ENCODE peak calls at places on chromosomes 12 and 14, in four cellular contexts. One of them, this sample, is unnamed.
A peak's percentile ranks its signal among the peaks of the same experiment; 100 is the strongest.

GRCh38 chr12:52020539-52021336 is 14.0 kb downstream of the TAMALIN start:
- DNase-seq in lower lobe of right lung: no peak
- DNase-seq in body of pancreas: peak; percentile 52
- DNase-seq in pancreas: peak; percentile 54
- DNase-seq in this sample: peak; percentile 87

GRCh38 chr12:104288635-104289258 is 14.8 kb upstream of the EID3 start:
- DNase-seq in lower lobe of right lung: peak; percentile 86
- DNase-seq in pancreas: peak; percentile 84
- DNase-seq in body of pancreas: peak; percentile 81
- DNase-seq in this sample: peak; percentile 91

GRCh38 chr12:1523046-1523445 is 71.3 kb downstream of the FBXL14 start:
- DNase-seq in lower lobe of right lung: no peak
- DNase-seq in pancreas: no peak
- DNase-seq in body of pancreas: no peak
- DNase-seq in this sample: no peak

GRCh38 chr12:27604431-27604830 is 80.4 kb downstream of the PPFIBP1 start:
- DNase-seq in lower lobe of right lung: no peak
- DNase-seq in pancreas: no peak
- DNase-seq in body of pancreas: no peak
- DNase-seq in this sample: no peak

GRCh38 chr14:45085004-45085403 is 1.1 kb downstream of the PRPF39 start:
- DNase-seq in lower lobe of right lung: no peak
- DNase-seq in pancreas: no peak
- DNase-seq in body of pancreas: no peak
- DNase-seq in this sample: no peak

GRCh38 chr14:102495482-102496330 is 13.9 kb downstream of the ANKRD9 start:
- DNase-seq in body of pancreas: no peak
- DNase-seq in lower lobe of right lung: no peak
- DNase-seq in pancreas: no peak
- DNase-seq in this sample: no peak

GRCh38 chr12:165862-166368 is 48.0 kb downstream of the SLC6A12 start:
- DNase-seq in body of pancreas: no peak
- DNase-seq in pancreas: no peak
- DNase-seq in lower lobe of right lung: no peak
- DNase-seq in this sample: no peak

GRCh38 chr14:88005978-88006851 is 1.3 kb downstream of the GPR65 start:
- DNase-seq in body of pancreas: no peak
- DNase-seq in lower lobe of right lung: peak; percentile 47
- DNase-seq in pancreas: no peak
- DNase-seq in this sample: no peak

GRCh38 chr12:89950421-89950820 is 241.8 kb upstream of the ATP2B1 start:
- DNase-seq in body of pancreas: no peak
- DNase-seq in lower lobe of right lung: no peak
- DNase-seq in pancreas: no peak
- DNase-seq in this sample: no peak

GRCh38 chr12:89948266-89949175 is 239.9 kb upstream of the ATP2B1 start:
- DNase-seq in pancreas: no peak
- DNase-seq in lower lobe of right lung: no peak
- DNase-seq in body of pancreas: no peak
- DNase-seq in this sample: no peak

GRCh38 chr12:89951050-89951693 is 242.5 kb upstream of the ATP2B1 start:
- DNase-seq in pancreas: no peak
- DNase-seq in lower lobe of right lung: no peak
- DNase-seq in body of pancreas: no peak
- DNase-seq in this sample: peak; percentile 19

GRCh38 chr12:89947437-89948265 is 239.0 kb upstream of the ATP2B1 start:
- DNase-seq in pancreas: no peak
- DNase-seq in body of pancreas: no peak
- DNase-seq in lower lobe of right lung: no peak
- DNase-seq in this sample: no peak

GRCh38 chr12:89949457-89950195 is 241.0 kb upstream of the ATP2B1 start:
- DNase-seq in lower lobe of right lung: no peak
- DNase-seq in pancreas: no peak
- DNase-seq in body of pancreas: no peak
- DNase-seq in this sample: no peak
- H3K4me1 ChIP-seq in lower lobe of right lung: peaks cover 27% of the 10 kb centered on the region
- H3K4me1 ChIP-seq in pancreas: peaks cover 13% of the 10 kb centered on the region
- H3K4me1 ChIP-seq in body of pancreas: peaks cover 18% of the 10 kb centered on the region
- H3K4me1 ChIP-seq in this sample: peaks cover 9% of the 10 kb centered on the region

GRCh38 chr12:106747973-106748436 is 26.5 kb upstream of the RIC8B start:
- DNase-seq in pancreas: no peak
- DNase-seq in lower lobe of right lung: no peak
- DNase-seq in body of pancreas: no peak
- DNase-seq in this sample: no peak
- H3K4me3 ChIP-seq in pancreas: no peak overlapping the region
- H3K4me3 ChIP-seq in lower lobe of right lung: no peak overlapping the region
- H3K4me3 ChIP-seq in body of pancreas: no peak overlapping the region
- H3K4me3 ChIP-seq in this sample: no peak overlapping the region

DNA sequence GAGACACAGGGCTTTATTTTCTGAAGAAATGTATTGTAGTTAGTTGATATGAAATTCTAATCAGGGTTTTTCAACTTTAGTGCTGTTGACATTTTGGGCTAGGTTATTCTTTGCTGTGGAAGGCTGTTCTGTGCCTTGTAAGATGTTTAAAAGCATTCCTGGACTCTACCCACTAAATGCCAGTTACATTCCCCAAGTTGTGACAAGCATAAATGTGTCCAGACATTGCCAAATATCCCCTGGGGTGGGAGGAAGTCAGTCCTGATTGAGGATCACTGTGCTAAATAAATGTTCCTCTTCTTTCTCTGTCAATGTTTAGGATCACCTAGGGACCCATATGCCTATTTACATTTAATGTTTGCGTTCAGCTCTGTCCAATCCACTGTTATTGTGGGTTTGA is 268.3 kb downstream of the TMTC2 start:
- DNase-seq in lower lobe of right lung: no peak
- DNase-seq in body of pancreas: no peak
- DNase-seq in pancreas: no peak
- DNase-seq in this sample: no peak
- H3K4me1 ChIP-seq in lower lobe of right lung: no peaks in the 10 kb centered on the region
- H3K4me1 ChIP-seq in body of pancreas: no peaks in the 10 kb centered on the region
- H3K4me1 ChIP-seq in pancreas: no peaks in the 10 kb centered on the region
- H3K4me1 ChIP-seq in this sample: peaks cover 8% of the 10 kb centered on the region

DNA sequence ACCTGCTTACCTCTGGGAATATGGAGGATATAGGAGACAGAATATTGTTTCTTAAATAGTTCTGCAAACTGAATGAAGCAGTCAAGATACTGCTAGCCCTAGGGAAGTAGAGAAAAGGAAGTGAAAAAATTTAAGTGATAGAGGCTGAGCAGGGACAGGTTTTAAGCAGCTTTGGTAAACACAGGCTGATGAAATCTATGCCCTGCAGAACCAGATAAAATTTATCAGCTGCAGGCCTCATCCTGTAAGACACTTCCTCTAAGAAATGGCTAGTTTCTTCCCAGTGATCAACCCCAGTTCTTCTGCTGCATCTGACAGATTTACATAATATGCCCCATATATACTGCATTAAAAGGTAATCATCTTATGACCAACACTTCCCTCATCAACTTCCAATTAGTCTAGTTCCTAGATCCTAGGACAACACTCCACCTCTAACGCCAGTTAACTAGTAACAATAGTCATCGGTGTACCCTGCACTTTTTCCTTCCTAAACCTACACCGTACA is 1.3 kb upstream of the ESYT1 start:
- DNase-seq in lower lobe of right lung: no peak
- DNase-seq in pancreas: no peak
- DNase-seq in body of pancreas: no peak
- DNase-seq in this sample: no peak
- H3K4me3 ChIP-seq in lower lobe of right lung: peak overlapping the region; percentile 89
- H3K4me3 ChIP-seq in pancreas: no peak overlapping the region
- H3K4me3 ChIP-seq in body of pancreas: no peak overlapping the region
- H3K4me3 ChIP-seq in this sample: no peak overlapping the region

DNA sequence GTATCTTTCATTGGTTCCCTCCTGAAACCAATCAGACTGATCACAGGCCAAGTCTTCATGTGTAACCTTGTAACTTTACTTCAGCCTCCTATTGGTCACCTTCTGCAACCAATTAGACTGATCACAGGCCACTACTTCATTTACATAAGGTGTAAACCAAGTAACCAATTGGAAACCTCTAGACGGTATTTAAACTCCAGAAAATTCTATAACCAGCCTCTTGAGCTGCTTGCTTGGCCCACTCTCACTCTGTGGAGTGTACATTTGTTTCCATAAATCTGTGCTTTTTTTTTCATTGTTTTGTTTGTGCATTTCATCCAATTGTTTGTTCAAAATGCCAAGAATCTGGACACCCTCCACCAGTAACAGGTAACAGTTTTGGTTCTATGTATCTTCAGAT is 47.5 kb downstream of the EIF2S3B start:
- DNase-seq in lower lobe of right lung: no peak
- DNase-seq in pancreas: no peak
- DNase-seq in body of pancreas: no peak
- DNase-seq in this sample: no peak
- H3K4me1 ChIP-seq in lower lobe of right lung: no peaks in the 10 kb centered on the region
- H3K4me1 ChIP-seq in pancreas: no peaks in the 10 kb centered on the region
- H3K4me1 ChIP-seq in body of pancreas: no peaks in the 10 kb centered on the region
- H3K4me1 ChIP-seq in this sample: no peaks in the 10 kb centered on the region

GRCh38 chr14:24428628-24429394 is 657 bp downstream of the CBLN3 start:
- DNase-seq in pancreas: no peak
- DNase-seq in lower lobe of right lung: no peak
- DNase-seq in body of pancreas: no peak
- DNase-seq in this sample: no peak
- H3K4me3 ChIP-seq in pancreas: no peak overlapping the region
- H3K4me3 ChIP-seq in lower lobe of right lung: peak overlapping the region; percentile 90
- H3K4me3 ChIP-seq in body of pancreas: no peak overlapping the region
- H3K4me3 ChIP-seq in this sample: no peak overlapping the region

GRCh38 chr12:46471404-46471803 is 98.8 kb upstream of the SLC38A2 start:
- DNase-seq in lower lobe of right lung: no peak
- DNase-seq in body of pancreas: no peak
- DNase-seq in pancreas: no peak
- DNase-seq in this sample: no peak

GRCh38 chr12:46472144-46472705 is 99.7 kb upstream of the SLC38A2 start:
- DNase-seq in body of pancreas: no peak
- DNase-seq in pancreas: no peak
- DNase-seq in lower lobe of right lung: no peak
- DNase-seq in this sample: no peak

GRCh38 chr12:46475972-46476645 is 103.5 kb upstream of the SLC38A2 start:
- DNase-seq in pancreas: no peak
- DNase-seq in body of pancreas: no peak
- DNase-seq in lower lobe of right lung: no peak
- DNase-seq in this sample: no peak

GRCh38 chr12:46472893-46473633 is 100.5 kb upstream of the SLC38A2 start:
- DNase-seq in pancreas: no peak
- DNase-seq in lower lobe of right lung: no peak
- DNase-seq in body of pancreas: no peak
- DNase-seq in this sample: peak; percentile 47

DNA sequence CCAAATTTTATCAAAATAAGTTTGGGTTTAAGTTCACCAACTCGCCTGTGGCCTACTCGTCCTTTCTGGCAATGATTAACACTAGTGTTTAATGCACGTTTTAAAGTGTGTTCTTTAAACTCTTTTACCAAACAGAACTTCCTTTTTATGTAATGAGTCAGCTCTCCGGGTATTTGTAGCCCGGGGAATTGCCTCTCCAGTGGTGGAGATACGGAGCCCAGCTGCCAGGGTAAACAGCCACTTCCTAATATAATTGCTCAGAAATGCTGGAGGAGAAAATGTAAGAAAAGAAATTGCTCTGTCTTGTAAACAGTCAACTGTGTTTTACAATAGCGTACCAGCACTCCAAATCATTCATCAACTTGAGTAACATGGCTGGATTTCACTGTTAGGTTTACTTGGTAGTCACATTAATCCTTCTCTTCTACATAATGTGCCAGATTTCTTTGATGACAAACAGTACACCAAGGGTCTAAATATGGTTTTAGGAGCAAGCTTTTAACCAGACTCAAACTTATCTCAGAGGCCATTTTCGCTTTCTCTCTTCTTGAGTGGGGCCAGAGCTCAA is 101.1 kb upstream of the SLC38A2 start:
- DNase-seq in body of pancreas: peak; percentile 53
- DNase-seq in pancreas: peak; percentile 43
- DNase-seq in lower lobe of right lung: peak; percentile 72
- DNase-seq in this sample: peak; percentile 70
- H3K4me1 ChIP-seq in body of pancreas: peaks cover 24% of the 10 kb centered on the region
- H3K4me1 ChIP-seq in pancreas: peaks cover 13% of the 10 kb centered on the region
- H3K4me1 ChIP-seq in lower lobe of right lung: peaks cover 25% of the 10 kb centered on the region
- H3K4me1 ChIP-seq in this sample: peaks cover 23% of the 10 kb centered on the region